ENCODE peak calls at places on chromosomes 3 and 15, in five cellular contexts. F, L, Z, X and I are unnamed samples.

GRCh38 chr3:11410564-11410963 is 138.4 kb downstream of the ATG7 start:
- DNase-seq in F (no peak), L (no peak), Z (no peak), X (no peak), I (no peak)

GRCh38 chr3:175713263-175713662 is 854.1 kb downstream of the NAALADL2 start:
- DNase-seq in F (no peak), L (no peak), Z (no peak), X (no peak), I (no peak)

GRCh38 chr15:48426941-48427340 is 95.7 kb downstream of the DUT start:
- DNase-seq in F (no peak), L (no peak), Z (no peak), X (no peak), I (no peak)

GRCh38 chr15:58864602-58865419 is 68.7 kb downstream of the SLTM start:
- DNase-seq in F (no peak), L (no peak), Z (peak; percentile 27), X (peak; percentile 27), I (no peak)

GRCh38 chr15:87365221-87365620 is 891.3 kb downstream of the NTRK3 start:
- DNase-seq in F (no peak), L (no peak), Z (no peak), X (no peak), I (no peak)

GRCh38 chr3:21913791-21914190 is 162.8 kb upstream of the ZNF385D start:
- DNase-seq in F (no peak), L (no peak), Z (no peak), X (no peak), I (no peak)

GRCh38 chr15:31598620-31599019 is 272.0 kb downstream of the KLF13 start:
- DNase-seq in F (no peak), L (no peak), Z (no peak), X (peak; percentile 50), I (no peak)

GRCh38 chr15:42171122-42171521 is 14.7 kb upstream of the PLA2G4F start:
- DNase-seq in F (no peak), L (no peak), Z (no peak), X (no peak), I (no peak)

GRCh38 chr3:5442786-5443138 is 255.3 kb downstream of the EDEM1 start:
- DNase-seq in F (no peak), L (no peak), Z (no peak), X (no peak), I (no peak)

GRCh38 chr3:17605032-17605431 is 137.4 kb downstream of the TBC1D5 start:
- DNase-seq in F (no peak), L (peak; percentile 61), Z (no peak), X (no peak), I (no peak)

GRCh38 chr15:33282226-33283020 is 28.3 kb upstream of the RYR3 start:
- DNase-seq in F (no peak), L (no peak), Z (no peak), X (no peak), I (no peak)

GRCh38 chr3:186826316-186826977 is 16.1 kb upstream of the ADIPOQ start:
- DNase-seq in F (no peak), L (no peak), Z (peak; percentile 47), X (no peak), I (no peak)

GRCh38 chr3:49712631-49713317 is 6.7 kb downstream of the AMIGO3 start:
- DNase-seq in F (no peak), L (no peak), Z (no peak), X (no peak), I (no peak)

GRCh38 chr3:197042539-197042938 is 12.9 kb upstream of the MELTF start:
- DNase-seq in F (no peak), L (no peak), Z (no peak), X (no peak), I (no peak)

GRCh38 chr3:181838940-181839914 is 127.5 kb downstream of the SOX2 start:
- DNase-seq in F (no peak), L (no peak), Z (no peak), X (no peak), I (peak; percentile 52)

GRCh38 chr3:122974764-122975162 is 52.8 kb downstream of the SEMA5B start:
- DNase-seq in F (no peak), L (no peak), Z (no peak), X (no peak), I (no peak)

GRCh38 chr3:122966045-122966444 is 61.5 kb downstream of the SEMA5B start:
- DNase-seq in F (no peak), L (no peak), Z (no peak), X (no peak), I (no peak)

GRCh38 chr3:122973893-122974615 is 53.5 kb downstream of the SEMA5B start:
- DNase-seq in F (no peak), L (no peak), Z (peak; percentile 84), X (no peak), I (no peak)

GRCh38 chr3:122967376-122968164 is 60.0 kb downstream of the SEMA5B start:
- DNase-seq in F (no peak), L (no peak), Z (no peak), X (no peak), I (no peak)

DNA sequence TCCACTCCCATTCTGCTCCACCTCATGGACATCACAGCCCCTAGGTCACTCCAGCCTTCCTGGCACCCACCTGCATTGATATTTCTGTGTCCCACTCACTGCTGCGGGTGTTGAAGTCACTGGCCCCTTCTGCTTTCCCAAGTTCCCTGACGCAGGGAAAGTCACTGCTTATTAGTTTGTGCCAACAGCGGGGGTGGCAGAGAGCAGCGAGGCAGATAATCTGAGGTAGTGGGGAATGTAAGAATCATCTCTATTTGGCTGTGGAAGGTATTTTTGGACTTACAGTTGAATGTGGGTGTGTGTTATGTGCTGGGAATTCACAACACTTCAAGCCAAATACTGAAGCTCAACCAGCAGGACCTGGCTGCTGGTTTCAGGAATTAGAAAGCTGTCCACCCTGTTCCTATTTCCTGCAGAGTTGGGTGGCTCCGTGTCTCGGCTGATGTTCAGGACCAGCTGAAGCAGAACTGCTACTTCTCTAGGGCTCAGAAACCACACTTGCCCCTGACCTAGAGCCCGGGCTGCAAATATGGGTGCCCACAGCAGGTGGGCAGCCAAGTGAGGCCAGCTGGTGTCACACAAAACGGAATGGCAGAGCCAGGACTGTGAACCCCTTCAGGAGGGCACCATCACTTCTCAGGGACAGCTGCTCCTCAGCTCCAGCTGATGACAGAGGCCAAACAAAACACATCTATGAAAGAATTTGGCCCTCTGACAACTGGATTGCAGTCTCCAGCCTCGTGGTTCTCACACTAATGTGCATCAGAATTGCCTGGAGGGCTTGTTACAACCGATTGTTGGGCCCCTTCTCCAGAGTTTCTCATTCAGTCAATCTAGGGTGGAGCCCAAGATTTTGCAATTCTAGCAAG is 57.7 kb downstream of the SEMA5B start:
- DNase-seq in F (no peak), L (no peak), Z (no peak), X (no peak), I (no peak)
- TF ChIP-seq JUND in F (no peak), L (no peak), Z (no peak), X (no peak), I (no peak)

DNA sequence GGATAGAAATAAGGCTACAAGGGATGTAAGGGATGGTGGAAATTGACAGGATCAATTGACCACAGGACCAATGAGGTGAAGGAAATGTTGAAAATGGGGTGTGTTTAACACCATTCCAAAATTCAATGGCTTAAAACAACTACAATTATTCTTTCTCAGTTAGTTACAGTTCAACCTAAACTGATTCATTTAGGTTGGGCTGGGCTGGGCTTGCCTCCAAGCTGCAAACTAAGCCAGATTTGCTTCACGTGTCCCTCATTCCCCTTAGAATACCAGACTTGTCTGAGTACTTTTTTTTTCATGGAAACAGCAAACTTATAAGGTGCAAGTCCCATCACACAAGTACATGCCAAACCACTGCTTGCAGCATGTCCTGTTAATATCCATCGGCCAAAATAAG is 280.1 kb downstream of the NEK10 start:
- DNase-seq in F (no peak), L (no peak), Z (no peak), X (no peak), I (no peak)
- TF ChIP-seq JUND in F (no peak), L (no peak), Z (no peak), X (no peak), I (no peak)

GRCh38 chr3:16253601-16254000 is 11.1 kb downstream of the DPH3 start:
- DNase-seq in F (no peak), L (no peak), Z (no peak), X (no peak), I (no peak)

GRCh38 chr3:16252988-16253387 is 11.8 kb downstream of the DPH3 start:
- DNase-seq in F (no peak), L (no peak), Z (no peak), X (no peak), I (no peak)

GRCh38 chr3:16251316-16252085 is 13.2 kb downstream of the DPH3 start:
- DNase-seq in F (no peak), L (no peak), Z (no peak), X (no peak), I (no peak)

GRCh38 chr3:16254933-16255725 is 9.6 kb downstream of the DPH3 start:
- DNase-seq in F (no peak), L (no peak), Z (no peak), X (no peak), I (no peak)

GRCh38 chr3:16252243-16252978 is 12.3 kb downstream of the DPH3 start:
- DNase-seq in F (peak; percentile 32), L (no peak), Z (no peak), X (no peak), I (no peak)
- TF ChIP-seq JUND in F (no peak), L (no peak), Z (no peak), X (no peak), I (no peak)

GRCh38 chr15:38823272-38823671 is 258.7 kb upstream of the RASGRP1 start:
- DNase-seq in F (no peak), L (no peak), Z (no peak), X (no peak), I (no peak)
- TF ChIP-seq JUND in F (no peak), L (no peak), Z (no peak), X (no peak), I (no peak)

GRCh38 chr3:112649478-112649735 is 8.5 kb upstream of the CCDC80 start:
- DNase-seq in F (no peak), L (no peak), Z (no peak), X (no peak), I (no peak)
- TF ChIP-seq JUND in F (no peak), L (no peak), Z (no peak), X (no peak), I (no peak)

DNA sequence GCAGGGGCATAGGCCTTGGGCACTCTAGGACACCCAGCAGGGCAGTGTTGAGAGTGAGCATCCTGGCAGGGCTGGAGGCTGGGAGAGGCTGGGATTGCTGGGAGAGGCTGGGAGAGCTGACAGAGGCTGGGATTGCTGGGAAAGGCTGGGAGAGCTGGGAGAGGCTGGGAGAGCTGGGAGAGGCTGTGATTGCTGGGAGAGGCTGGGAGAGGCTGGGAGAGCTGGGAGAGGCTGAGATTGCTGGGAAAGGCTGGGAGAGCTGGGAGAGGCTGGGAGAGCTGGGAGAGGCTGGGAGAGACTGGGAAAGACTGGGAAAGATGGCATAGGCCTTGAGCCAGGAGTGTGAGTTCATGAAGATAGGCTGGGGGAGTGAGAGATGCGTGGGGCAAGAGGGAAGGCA is 77.8 kb downstream of the MESD start:
- DNase-seq in F (no peak), L (no peak), Z (no peak), X (no peak), I (no peak)
- TF ChIP-seq JUND in F (no peak), L (no peak), Z (no peak), X (no peak), I (no peak)